ENCODE peak calls at places on chromosomes 11 and 22, in ten cellular contexts. Y is adrenal gland, Z is uterus, O is heart left ventricle, H is mucosa of descending colon, J is testis, X is pancreas, T is cardiac muscle cell, I is trophoblast cell, E is tibial artery. C is an unnamed sample.

GRCh38 chr11:104306862-104307474 is 143.0 kb upstream of the PDGFD start:
- DNase-seq in E (no peak), T (no peak), I (no peak), Z (no peak), Y (no peak), J (no peak), X (no peak), O (no peak), H (no peak), C (no peak)

GRCh38 chr11:67195971-67196418 is 70.3 kb upstream of the GRK2 start:
- DNase-seq in H (no peak), T (peak; percentile 33), E (no peak), J (no peak), X (no peak), Z (peak; percentile 38), I (peak; percentile 33), O (no peak), Y (no peak), C (no peak)

GRCh38 chr11:111081021-111081511 is 164.5 kb upstream of the POU2AF2 start:
- DNase-seq in T (peak; percentile 15), O (no peak), X (no peak), Z (no peak), H (no peak), E (no peak), J (no peak), I (no peak), Y (no peak), C (no peak)

GRCh38 chr22:44842417-44842816 is 90.0 kb downstream of the ARHGAP8 start:
- DNase-seq in J (no peak), E (no peak), O (no peak), X (no peak), I (no peak), Y (no peak), Z (no peak), T (no peak), H (no peak), C (no peak)

GRCh38 chr22:45101828-45102227 is 61.9 kb upstream of the NUP50 start:
- DNase-seq in X (no peak), H (peak; percentile 35), E (no peak), O (peak; percentile 44), J (peak; percentile 81), Z (peak; percentile 34), Y (peak; percentile 82), I (peak; percentile 55), T (peak; percentile 83), C (no peak)

GRCh38 chr11:125902927-125903752 is at the start of gene PUS3:
- DNase-seq in H (peak; percentile 92), O (peak; percentile 90), I (peak; percentile 92), Y (peak; percentile 96), E (peak; percentile 91), Z (peak; percentile 85), X (peak; percentile 87), T (peak; percentile 84), J (peak; percentile 94), C (peak; percentile 33)

GRCh38 chr11:28346721-28347120 is 238.5 kb downstream of the METTL15 start:
- DNase-seq in E (no peak), Z (no peak), Y (no peak), I (no peak), X (no peak), J (no peak), H (no peak), O (no peak), T (no peak), C (no peak)

GRCh38 chr11:5808500-5809121 is at the start of gene OR52N2:
- DNase-seq in I (peak; percentile 83), E (peak; percentile 82), Z (peak; percentile 68), X (peak; percentile 39), T (peak; percentile 81), O (peak; percentile 64), Y (peak; percentile 87), H (peak; percentile 62), J (peak; percentile 81), C (peak; percentile 7)

GRCh38 chr11:89443366-89444303 is 47.5 kb downstream of the NOX4 start:
- DNase-seq in X (no peak), Z (no peak), O (no peak), E (no peak), Y (no peak), H (no peak), J (no peak), I (no peak), T (no peak), C (no peak)

DNA sequence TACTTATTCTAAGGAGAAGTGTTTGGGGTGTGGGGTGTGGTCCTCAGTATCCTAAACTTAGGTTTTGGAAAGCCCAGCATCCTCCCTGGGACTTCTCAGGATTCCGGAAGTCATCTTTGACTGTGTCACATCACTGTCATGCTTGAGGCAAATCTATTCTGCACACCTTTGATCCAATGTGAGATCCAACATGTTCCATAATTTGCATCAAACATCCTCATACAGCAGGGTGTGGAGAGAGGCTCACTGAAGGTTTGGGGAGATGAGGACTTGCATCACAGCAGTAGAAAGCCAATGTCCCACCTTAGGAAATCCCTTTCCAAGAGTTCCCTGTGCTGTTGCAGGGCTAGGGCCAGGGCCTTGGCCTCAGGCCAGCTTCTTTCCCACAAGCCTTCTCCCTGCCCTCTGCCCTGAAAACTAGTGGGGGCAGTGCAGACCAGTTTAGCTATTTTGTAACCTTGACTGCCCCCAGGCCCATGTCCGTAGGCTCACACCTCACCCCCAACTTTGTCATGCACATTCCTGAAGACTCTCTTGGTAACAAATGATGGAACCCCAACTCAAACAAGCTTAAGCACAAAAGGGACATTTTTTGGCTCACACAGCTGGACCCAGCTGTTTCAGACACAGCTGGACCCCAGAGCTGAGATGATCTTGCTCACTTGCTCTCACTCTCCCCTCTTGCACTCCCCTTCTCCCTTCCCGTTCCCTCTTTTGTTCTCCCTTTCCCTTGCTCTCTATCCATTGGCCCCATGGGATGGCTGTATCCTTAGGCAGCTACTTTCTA is 46.7 kb downstream of the KCNQ1OT1 start:
- DNase-seq in J (no peak), I (no peak), Y (peak; percentile 46), H (no peak), O (no peak), X (no peak), T (peak; percentile 23), E (no peak), Z (no peak), C (no peak)
- H3K9me3 ChIP-seq in J (no peaks in the 10 kb centered on the region), I (peaks cover 33% of the 10 kb centered on the region), Y (no peaks in the 10 kb centered on the region), H (peaks cover 35% of the 10 kb centered on the region), O (peaks cover 31% of the 10 kb centered on the region), X (no peaks in the 10 kb centered on the region), T (no peaks in the 10 kb centered on the region), E (peaks cover 30% of the 10 kb centered on the region), Z (no peaks in the 10 kb centered on the region), C (peaks cover 57% of the 10 kb centered on the region)

DNA sequence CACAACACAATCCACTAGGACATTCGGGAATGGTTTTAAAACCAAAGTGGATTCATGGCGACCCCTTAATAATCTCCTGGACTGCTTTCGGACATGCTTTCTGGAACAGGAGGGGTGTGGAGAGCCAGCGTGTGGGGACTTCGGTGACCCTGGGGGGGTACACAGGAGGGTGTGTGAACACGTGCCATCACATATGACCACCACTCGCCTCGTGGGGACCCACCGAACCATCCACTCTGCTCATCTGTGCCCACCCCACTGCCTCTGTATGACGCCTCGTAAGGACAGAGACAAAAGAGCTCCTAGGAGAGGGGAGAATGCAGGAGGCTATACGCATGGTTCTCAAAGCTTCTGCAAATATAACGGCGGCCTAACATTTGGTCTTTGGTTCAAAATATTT is 8.9 kb downstream of the LTO1 start:
- DNase-seq in H (peak; percentile 21), J (no peak), X (no peak), O (no peak), E (no peak), I (no peak), Y (no peak), Z (no peak), T (no peak), C (no peak)
- H3K9me3 ChIP-seq in H (no peaks in the 10 kb centered on the region), J (no peaks in the 10 kb centered on the region), X (no peaks in the 10 kb centered on the region), O (no peaks in the 10 kb centered on the region), E (no peaks in the 10 kb centered on the region), I (no peaks in the 10 kb centered on the region), Y (no peaks in the 10 kb centered on the region), Z (no peaks in the 10 kb centered on the region), T (no peaks in the 10 kb centered on the region), C (no peaks in the 10 kb centered on the region)

GRCh38 chr22:48796295-48797015 is 1031.2 kb downstream of the BRD1 start:
- DNase-seq in E (no peak), J (no peak), O (no peak), T (no peak), H (no peak), X (no peak), Z (no peak), I (no peak), Y (no peak), C (no peak)

GRCh38 chr22:48795664-48796063 is 1032.0 kb downstream of the BRD1 start:
- DNase-seq in H (no peak), Y (no peak), J (no peak), O (no peak), Z (no peak), X (no peak), T (no peak), E (no peak), I (no peak), C (no peak)

GRCh38 chr22:48798281-48799226 is 1029.1 kb downstream of the BRD1 start:
- DNase-seq in O (no peak), H (no peak), E (no peak), T (no peak), J (peak; percentile 58), I (no peak), Z (no peak), X (no peak), Y (no peak), C (no peak)

GRCh38 chr22:48799227-48799970 is 1028.3 kb downstream of the BRD1 start:
- DNase-seq in E (no peak), H (no peak), Y (peak; percentile 5), O (no peak), X (no peak), J (no peak), Z (no peak), I (no peak), T (no peak), C (no peak)

DNA sequence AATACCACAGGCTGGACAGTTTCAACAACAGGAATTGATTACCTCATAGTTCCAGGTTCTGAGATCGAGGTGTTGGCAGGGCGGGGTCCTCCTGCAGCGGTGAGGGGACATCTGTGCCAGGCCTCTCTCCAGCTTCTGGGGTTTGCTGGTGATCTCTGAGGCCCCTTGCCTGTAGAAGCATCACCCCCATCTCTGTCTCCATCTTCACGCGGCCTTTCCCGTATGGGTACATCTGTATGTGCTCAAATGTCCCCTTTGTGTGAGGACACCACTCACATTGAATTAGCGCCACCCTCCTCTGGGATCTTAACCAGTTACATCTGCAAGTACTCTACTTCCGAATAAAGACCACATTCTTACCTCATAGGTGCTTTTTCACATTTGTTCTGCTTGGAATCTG is 1029.9 kb downstream of the BRD1 start:
- DNase-seq in X (no peak), I (no peak), Z (no peak), H (no peak), T (no peak), O (no peak), Y (no peak), E (no peak), J (no peak), C (no peak)
- H3K9me3 ChIP-seq in X (no peaks in the 10 kb centered on the region), I (peaks cover 2% of the 10 kb centered on the region), Z (no peaks in the 10 kb centered on the region), H (no peaks in the 10 kb centered on the region), T (no peaks in the 10 kb centered on the region), O (no peaks in the 10 kb centered on the region), Y (no peaks in the 10 kb centered on the region), E (no peaks in the 10 kb centered on the region), J (no peaks in the 10 kb centered on the region), C (no peaks in the 10 kb centered on the region)

DNA sequence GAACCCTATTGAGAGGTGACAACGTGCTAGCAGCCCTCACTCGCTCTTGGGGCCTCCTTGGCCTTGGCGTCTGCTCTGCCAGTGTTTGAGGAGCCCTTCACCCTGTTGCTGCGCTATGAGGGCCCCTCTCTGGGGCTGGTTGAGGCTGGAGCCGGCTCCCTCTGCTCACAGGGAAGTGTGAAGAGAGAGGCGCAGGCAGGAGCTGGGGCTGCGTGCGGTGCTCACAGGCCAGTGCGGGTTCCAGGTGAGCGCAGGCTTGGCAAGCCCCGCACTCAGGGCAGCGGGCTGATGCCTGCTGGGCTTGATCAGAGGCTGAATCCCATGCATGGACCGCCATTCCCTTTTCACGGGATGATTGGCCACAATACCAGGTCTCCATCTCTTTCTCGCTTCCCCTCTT is 90.7 kb downstream of the DLG2 start:
- DNase-seq in Y (no peak), O (no peak), T (no peak), E (no peak), Z (no peak), J (no peak), I (no peak), X (no peak), H (no peak), C (no peak)
- H3K9me3 ChIP-seq in Y (no peaks in the 10 kb centered on the region), O (peaks cover 6% of the 10 kb centered on the region), T (no peaks in the 10 kb centered on the region), E (no peaks in the 10 kb centered on the region), Z (no peaks in the 10 kb centered on the region), J (no peaks in the 10 kb centered on the region), I (peaks cover 7% of the 10 kb centered on the region), X (no peaks in the 10 kb centered on the region), H (peaks cover 10% of the 10 kb centered on the region), C (no peaks in the 10 kb centered on the region)